ENCODE peak calls at places on chromosomes 5 and 9, in seven cellular contexts. J, I, S, W, D, T and N are unnamed samples.

GRCh38 chr9:82332774-82333152 is 344.2 kb downstream of the SPATA31D1 start:
- DNase-seq in J (no peak), I (no peak), S (no peak), W (no peak), D (no peak), T (no peak), N (no peak)

GRCh38 chr5:171980729-171981128 is 25.7 kb downstream of the FBXW11 start:
- DNase-seq in J (no peak), I (no peak), S (no peak), W (no peak), D (no peak), T (no peak), N (no peak)

GRCh38 chr9:82109626-82110025 is 121.1 kb downstream of the SPATA31D1 start:
- DNase-seq in J (no peak), I (no peak), S (no peak), W (no peak), D (no peak), T (no peak), N (no peak)

GRCh38 chr9:83937861-83938455 is 16.7 kb upstream of the KIF27 start:
- DNase-seq in J (no peak), I (no peak), S (no peak), W (peak), D (no peak), T (no peak), N (no peak)

GRCh38 chr9:38032266-38032830 is 36.7 kb downstream of the SHB start:
- DNase-seq in J (peak), I (peak), S (no peak), W (peak), D (peak), T (no peak), N (no peak)

GRCh38 chr5:148381906-148382305 is 1.9 kb upstream of the FBXO38 start:
- DNase-seq in J (no peak), I (no peak), S (no peak), W (no peak), D (no peak), T (no peak), N (no peak)

GRCh38 chr5:65926893-65927292 is 518 bp downstream of the ERBIN start:
- DNase-seq in J (no peak), I (no peak), S (no peak), W (peak), D (peak), T (no peak), N (no peak)

GRCh38 chr9:80664327-80665210 is 1024.8 kb downstream of the TLE1 start:
- DNase-seq in J (no peak), I (no peak), S (no peak), W (no peak), D (no peak), T (no peak), N (no peak)

GRCh38 chr9:16068476-16068875 is 515.6 kb downstream of the CCDC171 start:
- DNase-seq in J (no peak), I (no peak), S (no peak), W (no peak), D (no peak), T (no peak), N (no peak)

GRCh38 chr5:110900829-110901228 is 162.0 kb downstream of the SLC25A46 start:
- DNase-seq in J (no peak), I (no peak), S (peak), W (no peak), D (no peak), T (no peak), N (peak)

GRCh38 chr9:129480227-129480626 is 140.7 kb downstream of the C9orf50 start:
- DNase-seq in J (no peak), I (no peak), S (no peak), W (no peak), D (no peak), T (no peak), N (no peak)

GRCh38 chr5:133668458-133668857 is 56.1 kb upstream of the FSTL4 start:
- DNase-seq in J (no peak), I (no peak), S (no peak), W (no peak), D (no peak), T (no peak), N (no peak)

GRCh38 chr9:137161558-137162483 is 8.0 kb downstream of the LRRC26 start:
- DNase-seq in J (no peak), I (no peak), S (no peak), W (peak), D (no peak), T (no peak), N (no peak)

GRCh38 chr5:60842859-60843692 is 993 bp downstream of the ELOVL7 start:
- DNase-seq in J (no peak), I (no peak), S (no peak), W (no peak), D (peak), T (no peak), N (no peak)

GRCh38 chr5:60844429-60844890 is 391 bp upstream of the ELOVL7 start:
- DNase-seq in J (no peak), I (no peak), S (no peak), W (no peak), D (no peak), T (no peak), N (no peak)

GRCh38 chr5:60841361-60841760 is 2.7 kb downstream of the ELOVL7 start:
- DNase-seq in J (no peak), I (no peak), S (no peak), W (no peak), D (no peak), T (no peak), N (no peak)

GRCh38 chr5:60846298-60846697 is 2.2 kb upstream of the ELOVL7 start:
- DNase-seq in J (no peak), I (no peak), S (no peak), W (no peak), D (no peak), T (no peak), N (no peak)

GRCh38 chr5:60843693-60844428 is at the start of gene ELOVL7:
- DNase-seq in J (peak), I (peak), S (no peak), W (no peak), D (peak), T (no peak), N (no peak)
- H3K4me3 ChIP-seq in J (peak), I (peak), S (peak), W (no peak), D (peak), T (peak), N (peak)

DNA sequence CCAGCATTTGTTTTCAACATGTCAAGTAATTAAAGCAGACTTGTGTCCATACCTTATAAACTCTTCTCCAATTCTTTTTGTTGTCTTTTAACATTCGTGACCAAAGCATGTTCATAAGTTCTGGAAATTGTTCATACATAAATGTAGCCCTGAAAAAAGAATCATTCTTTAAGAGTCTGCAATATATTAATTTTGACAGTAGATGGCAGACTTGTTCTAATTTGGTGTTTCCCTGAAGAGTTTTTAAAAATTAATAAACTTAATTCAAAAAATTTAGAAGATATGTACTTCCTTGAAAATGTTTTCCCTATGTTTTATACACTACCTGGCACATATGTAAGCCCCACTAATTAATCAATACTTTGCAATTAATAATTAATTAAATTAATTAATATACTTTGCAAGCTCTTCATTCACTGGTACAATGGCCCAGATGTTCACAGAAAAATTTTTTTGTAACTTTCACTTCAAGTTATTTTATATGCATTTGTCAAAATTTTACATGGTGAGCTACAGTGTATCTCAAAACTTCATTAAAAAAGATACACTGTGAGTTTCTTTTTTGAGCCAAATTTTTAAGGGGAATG is 42.2 kb downstream of the CLINT1 start:
- DNase-seq in J (no peak), I (no peak), S (no peak), W (peak), D (no peak), T (no peak), N (no peak)
- TF ChIP-seq CTCF in J (peak), I (no peak), S (peak), W (peak), D (peak), T (peak), N (peak)

GRCh38 chr5:138273834-138274188 is 610 bp downstream of the GFRA3 start:
- DNase-seq in J (no peak), I (no peak), S (no peak), W (no peak), D (no peak), T (no peak), N (no peak)
- H3K4me3 ChIP-seq in J (no peak), I (no peak), S (peak), W (no peak), D (peak), T (peak), N (peak)

GRCh38 chr5:128259530-128260145 is 176.1 kb downstream of the SLC12A2 start:
- DNase-seq in J (no peak), I (no peak), S (no peak), W (no peak), D (no peak), T (peak), N (no peak)

GRCh38 chr5:128263357-128263756 is 179.8 kb downstream of the SLC12A2 start:
- DNase-seq in J (no peak), I (no peak), S (no peak), W (no peak), D (no peak), T (peak), N (no peak)

GRCh38 chr5:128264567-128264966 is 181.0 kb downstream of the SLC12A2 start:
- DNase-seq in J (no peak), I (no peak), S (no peak), W (no peak), D (no peak), T (no peak), N (no peak)
- TF ChIP-seq CTCF in J (no peak), I (no peak), S (no peak), W (no peak), D (no peak), T (peak), N (no peak)

GRCh38 chr9:4380406-4380805 is 80.5 kb upstream of the GLIS3 start:
- DNase-seq in J (no peak), I (no peak), S (no peak), W (no peak), D (no peak), T (no peak), N (no peak)
- H3K4me3 ChIP-seq in J (no peak), I (no peak), S (no peak), W (no peak), D (no peak), T (no peak), N (no peak)

GRCh38 chr5:131382407-131383395 is 118.8 kb downstream of the CDC42SE2 start:
- DNase-seq in J (no peak), I (no peak), S (no peak), W (peak), D (no peak), T (no peak), N (no peak)
- TF ChIP-seq CTCF in J (peak), I (no peak), S (peak), W (peak), D (peak), T (peak), N (peak)